ENCODE peak calls at places on chromosomes 16 and 17, in ten cellular contexts. One of them, this sample, is unnamed.

GRCh38 chr16:3580686-3581085 is 3.5 kb upstream of the NLRC3 start:
- DNase-seq in GM23338: no peak
- DNase-seq in AG09309: no peak
- DNase-seq in ovary: no peak
- DNase-seq in adrenal gland: no peak
- DNase-seq in mucosa of descending colon: no peak
- DNase-seq in PC-3: no peak
- DNase-seq in pancreas: no peak
- DNase-seq in GM12878: no peak
- DNase-seq in esophagus squamous epithelium: no peak
- DNase-seq in this sample: no peak

GRCh38 chr16:361341-361871 is 8.9 kb upstream of the AXIN1 start:
- DNase-seq in GM23338: peak
- DNase-seq in AG09309: no peak
- DNase-seq in ovary: no peak
- DNase-seq in adrenal gland: no peak
- DNase-seq in mucosa of descending colon: peak
- DNase-seq in PC-3: no peak
- DNase-seq in pancreas: peak
- DNase-seq in GM12878: no peak
- DNase-seq in esophagus squamous epithelium: no peak
- DNase-seq in this sample: no peak

GRCh38 chr16:27472091-27473020 is 70.4 kb downstream of the IL21R start:
- DNase-seq in GM23338: no peak
- DNase-seq in AG09309: no peak
- DNase-seq in ovary: no peak
- DNase-seq in adrenal gland: no peak
- DNase-seq in mucosa of descending colon: no peak
- DNase-seq in PC-3: no peak
- DNase-seq in pancreas: no peak
- DNase-seq in GM12878: no peak
- DNase-seq in esophagus squamous epithelium: no peak
- DNase-seq in this sample: no peak

GRCh38 chr16:72590179-72590937 is 418.4 kb upstream of the PMFBP1 start:
- DNase-seq in GM23338: no peak
- DNase-seq in AG09309: no peak
- DNase-seq in ovary: no peak
- DNase-seq in adrenal gland: no peak
- DNase-seq in mucosa of descending colon: no peak
- DNase-seq in PC-3: no peak
- DNase-seq in pancreas: no peak
- DNase-seq in GM12878: peak
- DNase-seq in esophagus squamous epithelium: no peak
- DNase-seq in this sample: no peak

GRCh38 chr17:77254961-77255741 is 114.4 kb downstream of the SEC14L1 start:
- DNase-seq in GM23338: peak
- DNase-seq in AG09309: peak
- DNase-seq in ovary: no peak
- DNase-seq in adrenal gland: peak
- DNase-seq in mucosa of descending colon: no peak
- DNase-seq in PC-3: peak
- DNase-seq in pancreas: no peak
- DNase-seq in GM12878: no peak
- DNase-seq in esophagus squamous epithelium: no peak
- DNase-seq in this sample: no peak

GRCh38 chr16:86578056-86578455 is 293 bp upstream of the FOXL1 start:
- DNase-seq in GM23338: no peak
- DNase-seq in AG09309: no peak
- DNase-seq in ovary: no peak
- DNase-seq in adrenal gland: no peak
- DNase-seq in mucosa of descending colon: no peak
- DNase-seq in PC-3: no peak
- DNase-seq in pancreas: no peak
- DNase-seq in GM12878: no peak
- DNase-seq in esophagus squamous epithelium: no peak
- DNase-seq in this sample: no peak

GRCh38 chr16:56869513-56870270 is 4.7 kb downstream of the SLC12A3 start:
- DNase-seq in GM23338: peak
- DNase-seq in AG09309: no peak
- DNase-seq in ovary: no peak
- DNase-seq in adrenal gland: no peak
- DNase-seq in mucosa of descending colon: no peak
- DNase-seq in PC-3: peak
- DNase-seq in pancreas: no peak
- DNase-seq in GM12878: no peak
- DNase-seq in esophagus squamous epithelium: no peak
- DNase-seq in this sample: no peak

GRCh38 chr17:14080847-14081251 is 11.5 kb downstream of the COX10 start:
- DNase-seq in GM23338: no peak
- DNase-seq in AG09309: no peak
- DNase-seq in ovary: no peak
- DNase-seq in adrenal gland: no peak
- DNase-seq in mucosa of descending colon: no peak
- DNase-seq in PC-3: no peak
- DNase-seq in pancreas: no peak
- DNase-seq in GM12878: no peak
- DNase-seq in esophagus squamous epithelium: no peak
- DNase-seq in this sample: no peak

DNA sequence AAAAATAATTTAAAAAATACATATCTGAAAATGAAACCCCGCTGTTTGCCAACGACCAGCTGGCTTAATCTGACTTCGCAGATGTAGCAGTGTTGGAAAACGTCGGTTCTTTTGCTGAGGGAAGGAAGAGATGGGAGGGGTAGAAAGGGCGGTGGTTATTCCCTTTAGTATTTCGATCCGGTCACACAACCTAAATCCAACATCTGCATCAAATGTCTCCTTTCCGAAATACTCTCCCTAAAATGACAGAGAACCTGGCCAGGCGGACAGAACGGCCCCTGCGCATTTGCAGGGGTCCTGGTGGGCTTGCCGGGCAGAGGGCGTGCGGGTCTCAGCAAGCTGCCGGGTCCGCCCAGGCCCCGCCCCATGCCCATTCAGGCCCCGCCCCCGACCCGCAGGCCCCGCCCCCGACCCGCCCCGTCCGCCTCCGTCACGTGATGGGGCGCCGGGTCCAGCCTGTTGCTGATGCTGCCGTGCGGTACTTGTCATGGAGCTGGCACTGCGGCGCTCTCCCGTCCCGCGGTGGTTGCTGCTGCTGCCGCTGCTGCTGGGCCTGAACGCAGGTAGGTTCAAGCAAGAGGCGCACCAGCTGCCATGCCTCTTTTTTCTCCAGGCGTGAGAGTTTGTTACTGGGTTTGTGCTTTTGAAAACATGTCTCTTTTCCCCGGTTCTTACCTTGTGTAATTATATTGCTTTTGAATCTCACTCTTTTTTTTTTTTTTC is at the start of gene SCPEP1:
- DNase-seq in GM23338: peak
- DNase-seq in AG09309: peak
- DNase-seq in ovary: peak
- DNase-seq in adrenal gland: peak
- DNase-seq in mucosa of descending colon: peak
- DNase-seq in PC-3: peak
- DNase-seq in pancreas: peak
- DNase-seq in GM12878: no peak
- DNase-seq in esophagus squamous epithelium: peak
- DNase-seq in this sample: peak
- TF ChIP-seq CTCF in GM23338: no peak
- TF ChIP-seq CTCF in AG09309: no peak
- TF ChIP-seq CTCF in ovary: no peak
- TF ChIP-seq CTCF in adrenal gland: no peak
- TF ChIP-seq CTCF in mucosa of descending colon: no peak
- TF ChIP-seq CTCF in PC-3: no peak
- TF ChIP-seq CTCF in pancreas: no peak
- TF ChIP-seq CTCF in GM12878: no peak
- TF ChIP-seq CTCF in esophagus squamous epithelium: no peak
- TF ChIP-seq CTCF in this sample: no peak

DNA sequence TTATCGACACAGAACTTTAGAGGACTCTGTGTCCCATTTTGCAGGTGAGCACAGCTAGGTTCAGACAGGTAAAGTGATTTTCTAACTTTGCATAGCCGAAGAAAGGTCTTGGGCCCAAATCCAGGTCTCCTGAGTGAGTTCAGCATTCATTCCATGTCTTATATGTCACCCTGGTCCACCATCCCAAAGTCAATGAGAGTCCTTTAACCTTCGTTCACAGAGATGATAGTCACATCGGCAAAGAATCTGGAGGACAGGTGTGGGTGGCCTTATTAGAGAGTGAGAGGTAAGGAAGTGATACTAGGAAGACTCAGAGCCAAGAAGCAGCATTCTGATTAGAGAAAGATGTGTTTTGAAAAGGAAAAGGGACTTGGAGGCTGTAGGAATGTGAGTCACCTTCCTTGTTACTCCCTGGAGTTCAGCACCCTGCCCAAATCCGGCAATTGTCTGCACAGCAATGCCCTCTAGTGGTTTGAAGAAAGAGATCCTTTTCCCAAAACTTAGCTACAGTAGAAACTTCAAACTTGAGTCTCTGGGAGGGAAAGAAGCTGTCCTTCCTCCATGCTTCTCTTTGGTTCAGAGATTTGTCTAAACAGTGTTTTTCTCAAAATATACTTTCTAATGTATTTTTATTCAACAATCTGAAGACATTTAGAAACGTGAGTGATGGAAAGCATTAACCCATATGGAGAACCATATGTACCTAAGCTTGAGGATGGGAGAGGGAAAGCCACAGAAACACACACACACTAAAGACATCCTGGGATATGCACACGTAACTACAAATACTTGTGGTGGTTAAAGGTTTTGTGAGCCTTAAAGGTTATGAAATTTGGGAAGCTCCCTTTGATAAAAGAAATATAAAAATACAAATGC is 96.4 kb upstream of the SHISA6 start:
- DNase-seq in GM23338: peak
- DNase-seq in AG09309: no peak
- DNase-seq in ovary: no peak
- DNase-seq in adrenal gland: peak
- DNase-seq in mucosa of descending colon: peak
- DNase-seq in PC-3: peak
- DNase-seq in pancreas: peak
- DNase-seq in GM12878: no peak
- DNase-seq in esophagus squamous epithelium: no peak
- DNase-seq in this sample: no peak
- TF ChIP-seq CTCF in GM23338: peak
- TF ChIP-seq CTCF in AG09309: peak
- TF ChIP-seq CTCF in ovary: no peak
- TF ChIP-seq CTCF in adrenal gland: peak
- TF ChIP-seq CTCF in mucosa of descending colon: peak
- TF ChIP-seq CTCF in PC-3: peak
- TF ChIP-seq CTCF in pancreas: peak
- TF ChIP-seq CTCF in GM12878: peak
- TF ChIP-seq CTCF in esophagus squamous epithelium: peak
- TF ChIP-seq CTCF in this sample: peak

GRCh38 chr17:80192268-80192667 is 22.4 kb downstream of the CARD14 start:
- DNase-seq in GM23338: no peak
- DNase-seq in AG09309: no peak
- DNase-seq in ovary: no peak
- DNase-seq in adrenal gland: no peak
- DNase-seq in mucosa of descending colon: no peak
- DNase-seq in PC-3: no peak
- DNase-seq in pancreas: no peak
- DNase-seq in GM12878: no peak
- DNase-seq in esophagus squamous epithelium: no peak
- DNase-seq in this sample: no peak

GRCh38 chr17:80198144-80198661 is 21.9 kb downstream of the SGSH start:
- DNase-seq in GM23338: peak
- DNase-seq in AG09309: no peak
- DNase-seq in ovary: no peak
- DNase-seq in adrenal gland: no peak
- DNase-seq in mucosa of descending colon: no peak
- DNase-seq in PC-3: no peak
- DNase-seq in pancreas: no peak
- DNase-seq in GM12878: no peak
- DNase-seq in esophagus squamous epithelium: no peak
- DNase-seq in this sample: no peak

GRCh38 chr17:80196652-80197051 is 23.5 kb downstream of the SGSH start:
- DNase-seq in GM23338: no peak
- DNase-seq in AG09309: no peak
- DNase-seq in ovary: no peak
- DNase-seq in adrenal gland: no peak
- DNase-seq in mucosa of descending colon: no peak
- DNase-seq in PC-3: no peak
- DNase-seq in pancreas: no peak
- DNase-seq in GM12878: no peak
- DNase-seq in esophagus squamous epithelium: no peak
- DNase-seq in this sample: no peak

GRCh38 chr17:80195141-80195540 is 25.0 kb downstream of the SGSH start:
- DNase-seq in GM23338: no peak
- DNase-seq in AG09309: no peak
- DNase-seq in ovary: peak
- DNase-seq in adrenal gland: no peak
- DNase-seq in mucosa of descending colon: no peak
- DNase-seq in PC-3: no peak
- DNase-seq in pancreas: no peak
- DNase-seq in GM12878: no peak
- DNase-seq in esophagus squamous epithelium: no peak
- DNase-seq in this sample: no peak

DNA sequence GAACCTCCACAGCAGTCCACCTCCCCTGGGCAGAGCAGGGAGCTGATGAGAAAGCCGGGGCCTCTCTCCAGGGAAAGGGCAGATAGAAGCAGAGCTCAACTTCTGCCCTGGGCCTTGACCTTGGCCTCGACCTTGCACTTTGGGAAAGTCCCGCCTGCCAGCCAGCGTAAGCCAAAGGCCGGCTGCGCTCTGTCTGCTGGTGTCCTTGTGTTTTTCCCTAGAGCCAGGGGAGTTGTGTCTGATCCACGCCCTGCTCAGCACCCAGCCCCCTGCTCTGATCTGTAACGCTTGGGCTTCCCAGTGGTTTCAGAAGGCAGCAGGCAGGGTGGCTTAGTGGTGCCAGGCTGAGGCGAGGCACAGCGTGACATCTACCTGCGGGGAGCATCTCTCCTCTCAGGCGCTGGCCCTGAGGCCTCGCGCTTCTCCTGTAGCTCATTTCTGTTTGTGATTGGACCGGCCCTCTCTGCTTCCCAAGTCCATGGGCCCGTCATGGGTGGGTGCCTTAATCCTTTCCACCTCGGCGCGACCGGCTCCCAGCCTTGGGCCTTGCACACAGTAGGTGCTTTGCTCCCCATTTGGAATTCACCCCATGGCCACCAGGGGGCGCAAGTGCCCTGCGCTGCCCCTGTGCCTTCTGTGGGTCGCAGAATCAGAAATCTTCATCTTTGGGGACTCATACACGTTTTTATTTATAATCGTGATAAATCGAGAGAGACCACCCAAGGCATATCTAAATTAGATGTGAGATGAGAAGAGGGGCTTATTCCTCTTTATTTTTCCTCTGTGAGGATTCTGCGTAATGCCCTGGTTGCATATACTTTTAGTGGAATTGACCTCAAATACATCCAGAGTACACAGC is 24.2 kb downstream of the SGSH start:
- DNase-seq in GM23338: peak
- DNase-seq in AG09309: no peak
- DNase-seq in ovary: peak
- DNase-seq in adrenal gland: peak
- DNase-seq in mucosa of descending colon: peak
- DNase-seq in PC-3: peak
- DNase-seq in pancreas: no peak
- DNase-seq in GM12878: no peak
- DNase-seq in esophagus squamous epithelium: no peak
- DNase-seq in this sample: no peak
- TF ChIP-seq CTCF in GM23338: peak
- TF ChIP-seq CTCF in AG09309: peak
- TF ChIP-seq CTCF in ovary: peak
- TF ChIP-seq CTCF in adrenal gland: peak
- TF ChIP-seq CTCF in mucosa of descending colon: peak
- TF ChIP-seq CTCF in PC-3: peak
- TF ChIP-seq CTCF in pancreas: peak
- TF ChIP-seq CTCF in GM12878: peak
- TF ChIP-seq CTCF in esophagus squamous epithelium: peak
- TF ChIP-seq CTCF in this sample: peak

DNA sequence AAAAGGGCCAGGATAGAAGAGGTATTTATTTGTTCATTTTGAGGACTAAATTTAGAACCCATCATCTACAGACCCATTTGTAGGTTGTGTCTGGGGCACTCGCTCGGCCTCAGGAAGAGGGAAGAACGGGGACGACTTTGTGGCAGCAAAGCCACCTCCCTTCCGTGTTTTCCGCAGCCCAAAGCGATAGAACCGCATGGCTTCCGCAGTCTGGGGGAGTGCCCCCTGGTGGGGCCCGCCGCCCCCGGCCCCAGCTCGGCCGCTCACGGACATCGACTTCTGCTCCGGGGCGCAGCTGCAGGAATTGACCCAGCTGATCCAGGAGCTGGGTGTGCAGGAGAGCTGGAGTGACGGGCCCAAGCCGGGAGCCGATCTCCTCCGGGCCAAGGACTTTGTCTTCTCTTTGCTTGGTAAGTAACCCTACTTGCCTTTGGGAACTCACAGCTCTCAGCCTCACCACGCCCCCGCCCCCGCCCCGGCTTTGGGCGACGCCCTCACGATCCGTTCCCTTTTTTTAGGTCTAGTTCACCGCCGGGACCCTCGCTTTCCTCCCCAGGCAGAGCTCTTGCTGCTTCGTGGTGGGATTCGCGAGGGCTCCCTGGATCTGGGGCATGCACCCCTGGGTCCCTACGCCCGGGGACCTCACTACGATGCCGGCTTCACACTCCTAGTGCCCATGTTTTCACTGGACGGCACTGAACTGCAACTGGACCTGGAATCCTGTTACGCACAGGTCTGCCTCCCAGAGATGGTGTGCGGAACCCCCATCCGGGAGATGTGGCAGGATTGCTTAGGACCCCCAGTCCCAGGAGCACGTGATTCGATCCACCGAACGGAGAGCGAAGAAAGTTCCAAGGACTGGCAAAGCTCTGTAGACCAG is 681 bp downstream of the TMEM102 start:
- DNase-seq in GM23338: peak
- DNase-seq in AG09309: no peak
- DNase-seq in ovary: no peak
- DNase-seq in adrenal gland: peak
- DNase-seq in mucosa of descending colon: peak
- DNase-seq in PC-3: peak
- DNase-seq in pancreas: peak
- DNase-seq in GM12878: no peak
- DNase-seq in esophagus squamous epithelium: no peak
- DNase-seq in this sample: peak
- TF ChIP-seq CTCF in GM23338: peak
- TF ChIP-seq CTCF in AG09309: no peak
- TF ChIP-seq CTCF in ovary: no peak
- TF ChIP-seq CTCF in adrenal gland: no peak
- TF ChIP-seq CTCF in mucosa of descending colon: no peak
- TF ChIP-seq CTCF in PC-3: peak
- TF ChIP-seq CTCF in pancreas: no peak
- TF ChIP-seq CTCF in GM12878: peak
- TF ChIP-seq CTCF in esophagus squamous epithelium: no peak
- TF ChIP-seq CTCF in this sample: no peak

This sample was measured in psoas muscle.